ENCODE peak calls at places on chromosomes 16 and 17, in five cellular contexts. E is neural progenitor cell, Y is GM23338, U is PC-3, D is GM23248. J is an unnamed sample.

GRCh38 chr16:27217256-27217655 is 13.9 kb downstream of the KDM8 start:
- DNase-seq in E (peak), Y (peak), U (no peak), D (peak), J (no peak)

GRCh38 chr17:10073026-10073425 is 125.4 kb downstream of the GAS7 start:
- DNase-seq in E (no peak), Y (no peak), U (no peak), D (no peak), J (no peak)

GRCh38 chr16:67055712-67056487 is 27.0 kb downstream of the CBFB start:
- DNase-seq in E (no peak), Y (no peak), U (peak), D (peak), J (no peak)

GRCh38 chr17:17831208-17832039 is 5.4 kb downstream of the SREBF1 start:
- DNase-seq in E (no peak), Y (no peak), U (no peak), D (peak), J (no peak)

GRCh38 chr16:47504599-47504998 is 43.5 kb downstream of the PHKB start:
- DNase-seq in E (no peak), Y (no peak), U (no peak), D (no peak), J (no peak)

GRCh38 chr17:78472035-78472905 is 93.8 kb downstream of the PGS1 start:
- DNase-seq in E (no peak), Y (no peak), U (no peak), D (no peak), J (peak)

GRCh38 chr17:35376245-35376644 is 2.8 kb upstream of the SLFN11 start:
- DNase-seq in E (no peak), Y (no peak), U (peak), D (peak), J (no peak)

GRCh38 chr17:82972836-82973372 is 106.5 kb upstream of the METRNL start:
- DNase-seq in E (no peak), Y (no peak), U (no peak), D (no peak), J (no peak)

GRCh38 chr16:1709356-1709755 is 3.4 kb downstream of the MAPK8IP3 start:
- DNase-seq in E (no peak), Y (no peak), U (no peak), D (no peak), J (no peak)

GRCh38 chr16:17970816-17971291 is 365.7 kb downstream of the NPIPA8 start:
- DNase-seq in E (no peak), Y (peak), U (no peak), D (peak), J (no peak)

GRCh38 chr16:26542198-26542597 is 524.5 kb upstream of the C16orf82 start:
- DNase-seq in E (no peak), Y (no peak), U (no peak), D (no peak), J (no peak)

GRCh38 chr17:6843241-6843890 is 11.8 kb upstream of the TEKT1 start:
- DNase-seq in E (peak), Y (peak), U (peak), D (peak), J (peak)

GRCh38 chr17:59373879-59374495 is 42.5 kb downstream of the YPEL2 start:
- DNase-seq in E (no peak), Y (no peak), U (no peak), D (peak), J (no peak)

GRCh38 chr16:67241008-67241900 is 6.0 kb downstream of the FHOD1 start:
- DNase-seq in E (no peak), Y (peak), U (peak), D (peak), J (no peak)

GRCh38 chr16:66947302-66948033 is 12.2 kb downstream of the CES2 start:
- DNase-seq in E (peak), Y (peak), U (peak), D (peak), J (peak)

GRCh38 chr17:15233022-15233805 is 31.9 kb downstream of the PMP22 start:
- DNase-seq in E (peak), Y (peak), U (peak), D (peak), J (no peak)

GRCh38 chr16:78249056-78249455 is 149.6 kb downstream of the WWOX start:
- DNase-seq in E (peak), Y (peak), U (no peak), D (no peak), J (no peak)

GRCh38 chr17:19302791-19303233 is 59.7 kb downstream of the B9D1 start:
- DNase-seq in E (no peak), Y (no peak), U (no peak), D (no peak), J (no peak)

GRCh38 chr17:81994593-81995462 is 17.4 kb downstream of the ASPSCR1 start:
- DNase-seq in E (no peak), Y (no peak), U (no peak), D (no peak), J (no peak)

GRCh38 chr17:46198233-46198632 is 5.0 kb upstream of the KANSL1 start:
- DNase-seq in E (no peak), Y (no peak), U (no peak), D (no peak), J (no peak)

GRCh38 chr16:75238132-75238852 is 13.1 kb downstream of the BCAR1 start:
- DNase-seq in E (peak), Y (no peak), U (no peak), D (peak), J (no peak)

GRCh38 chr17:4960279-4960922 is 7.2 kb downstream of the SPAG7 start:
- DNase-seq in E (no peak), Y (peak), U (no peak), D (no peak), J (no peak)

GRCh38 chr17:43363181-43363925 is 35.4 kb upstream of the ARL4D start:
- DNase-seq in E (no peak), Y (no peak), U (no peak), D (no peak), J (no peak)

GRCh38 chr17:10125761-10126553 is 72.4 kb downstream of the GAS7 start:
- DNase-seq in E (peak), Y (no peak), U (no peak), D (peak), J (no peak)

GRCh38 chr17:38922538-38923291 is 2.7 kb upstream of the LASP1NB start:
- DNase-seq in E (peak), Y (peak), U (peak), D (peak), J (no peak)

GRCh38 chr17:36829676-36830075 is 107.6 kb upstream of the LHX1 start:
- DNase-seq in E (no peak), Y (no peak), U (no peak), D (no peak), J (no peak)
- TF ChIP-seq EZH2phosphoT487 in E (no peak), Y (no peak), U (no peak), D (no peak), J (no peak)

DNA sequence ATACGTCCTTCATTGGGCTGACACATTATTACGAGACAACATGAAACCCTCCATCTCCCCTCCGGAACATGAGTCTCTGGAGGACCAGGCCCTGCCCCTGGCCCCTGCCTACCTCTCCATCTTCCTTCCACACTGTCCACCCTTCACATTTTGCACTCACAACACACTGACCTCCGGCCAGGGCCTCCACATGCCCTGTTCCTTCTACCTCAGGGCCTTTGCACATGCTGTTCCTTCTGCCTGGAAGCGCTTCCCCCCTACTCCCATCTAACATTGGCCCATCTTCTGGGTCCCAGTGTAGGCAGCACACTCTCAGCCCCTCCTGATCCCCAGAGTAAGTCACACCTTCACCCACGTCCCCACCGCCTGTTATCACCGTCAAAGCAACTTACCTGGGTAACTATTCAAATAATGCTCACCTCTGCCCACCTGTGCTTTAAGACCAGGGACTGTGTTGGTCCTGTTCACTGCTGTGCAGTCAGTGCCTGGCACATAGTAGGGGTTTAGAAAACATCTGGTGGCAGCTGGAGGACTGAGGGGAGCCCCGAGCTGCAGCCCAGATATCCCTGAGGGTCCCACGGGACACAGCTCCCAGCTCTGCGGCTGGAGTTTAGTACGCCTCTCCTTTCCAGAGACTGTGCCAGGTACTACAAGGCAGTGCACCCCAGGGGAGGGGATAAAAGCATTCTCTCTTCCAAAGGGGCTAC is 27.2 kb downstream of the RPH3AL start:
- DNase-seq in E (no peak), Y (no peak), U (no peak), D (no peak), J (no peak)
- TF ChIP-seq EZH2 in E (no peak), Y (no peak), U (no peak), D (no peak), J (no peak)

GRCh38 chr16:88988980-88989791 is 12.2 kb upstream of the CBFA2T3 start:
- DNase-seq in E (no peak), Y (no peak), U (no peak), D (no peak), J (no peak)
- TF ChIP-seq EZH2phosphoT487 in E (no peak), Y (no peak), U (no peak), D (no peak), J (no peak)

DNA sequence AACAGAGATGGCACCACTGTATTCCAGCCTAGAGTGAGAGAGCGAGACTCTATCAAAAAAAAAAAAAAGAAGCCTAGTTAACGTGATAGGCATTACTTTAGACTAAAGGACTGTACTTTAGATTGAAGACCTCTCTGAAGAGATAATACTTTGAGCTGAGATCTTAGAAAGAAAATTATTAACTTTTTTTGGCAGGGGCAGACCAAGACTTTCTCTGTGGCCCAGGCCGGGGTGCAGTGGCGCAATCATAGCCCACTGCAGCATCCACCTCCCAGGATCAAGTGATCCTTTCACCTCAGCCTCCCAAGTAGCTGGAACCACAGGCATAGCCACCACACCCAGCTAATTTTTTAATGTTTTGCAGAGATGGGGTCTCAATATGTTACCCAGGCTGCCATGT is 75.7 kb upstream of the TNRC6A start:
- DNase-seq in E (no peak), Y (no peak), U (no peak), D (no peak), J (no peak)
- TF ChIP-seq EZH2 in E (no peak), Y (no peak), U (no peak), D (no peak), J (no peak)

GRCh38 chr16:30490210-30490609 is 17.7 kb downstream of the ITGAL start:
- DNase-seq in E (peak), Y (no peak), U (no peak), D (no peak), J (no peak)

GRCh38 chr16:30491229-30491628 is 18.7 kb downstream of the ITGAL start:
- DNase-seq in E (no peak), Y (no peak), U (no peak), D (no peak), J (no peak)

GRCh38 chr16:30491744-30492308 is 19.3 kb downstream of the ITGAL start:
- DNase-seq in E (no peak), Y (no peak), U (peak), D (peak), J (no peak)

GRCh38 chr16:30494028-30494427 is 21.5 kb downstream of the ITGAL start:
- DNase-seq in E (no peak), Y (no peak), U (no peak), D (no peak), J (no peak)

DNA sequence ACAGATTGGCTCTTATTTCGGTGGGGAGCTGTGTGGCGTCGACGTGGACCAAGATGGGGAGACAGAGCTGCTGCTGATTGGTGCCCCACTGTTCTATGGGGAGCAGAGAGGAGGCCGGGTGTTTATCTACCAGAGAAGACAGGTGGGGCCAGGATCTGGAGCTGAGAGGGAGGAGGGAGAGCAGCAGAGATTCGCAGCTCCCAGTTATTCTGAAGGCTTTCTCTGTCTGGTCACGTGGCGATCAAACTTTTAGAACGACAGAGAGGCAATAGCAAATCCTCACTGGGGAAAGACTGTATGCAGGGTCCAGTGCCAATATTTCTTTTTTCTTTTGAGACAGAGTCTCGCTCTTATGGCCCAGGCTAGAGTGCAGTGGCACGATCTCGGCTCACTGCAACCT is 22.2 kb downstream of the ITGAL start:
- DNase-seq in E (no peak), Y (peak), U (no peak), D (no peak), J (no peak)
- TF ChIP-seq EZH2phosphoT487 in E (no peak), Y (no peak), U (no peak), D (no peak), J (no peak)

DNA sequence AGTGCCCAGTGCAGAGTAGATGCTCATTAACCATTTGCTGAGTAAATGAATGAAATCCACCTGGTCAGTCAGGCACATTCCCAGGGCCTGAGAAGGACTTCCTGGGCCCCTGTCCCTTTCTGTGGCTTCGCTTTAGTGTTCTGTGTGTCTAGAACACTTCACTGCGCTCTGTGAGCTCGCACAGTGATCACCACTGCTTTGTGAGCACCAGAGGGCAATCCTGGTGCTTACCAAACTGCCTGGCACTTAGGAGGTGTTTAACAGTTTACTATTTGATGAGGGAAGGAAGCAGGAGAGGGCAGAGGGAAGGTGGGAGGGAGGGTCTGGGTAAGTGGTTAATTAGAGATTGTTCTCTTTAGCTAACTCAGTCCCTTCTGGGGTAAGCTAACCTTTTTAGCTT is 26.2 kb downstream of the SALL1 start:
- DNase-seq in E (no peak), Y (no peak), U (no peak), D (no peak), J (no peak)
- TF ChIP-seq EZH2 in E (no peak), Y (no peak), U (no peak), D (no peak), J (no peak)

GRCh38 chr16:85330694-85331188 is 218.5 kb upstream of the CIBAR2 start:
- DNase-seq in E (peak), Y (peak), U (peak), D (peak), J (peak)
- TF ChIP-seq EZH2phosphoT487 in E (no peak), Y (no peak), U (no peak), D (no peak), J (no peak)

GRCh38 chr16:89200124-89200849 is at the start of gene SLC22A31:
- DNase-seq in E (peak), Y (peak), U (no peak), D (peak), J (no peak)

GRCh38 chr16:89202422-89203215 is 2.3 kb upstream of the SLC22A31 start:
- DNase-seq in E (peak), Y (peak), U (no peak), D (no peak), J (no peak)

GRCh38 chr16:89199241-89200123 is 855 bp downstream of the SLC22A31 start:
- DNase-seq in E (no peak), Y (no peak), U (no peak), D (no peak), J (no peak)

GRCh38 chr16:89201467-89202377 is 1.4 kb upstream of the SLC22A31 start:
- DNase-seq in E (peak), Y (peak), U (peak), D (peak), J (no peak)

GRCh38 chr16:89200850-89201466 is 621 bp upstream of the SLC22A31 start:
- DNase-seq in E (peak), Y (peak), U (no peak), D (no peak), J (no peak)
- TF ChIP-seq EZH2 in E (peak), Y (peak), U (no peak), D (peak), J (no peak)

DNA sequence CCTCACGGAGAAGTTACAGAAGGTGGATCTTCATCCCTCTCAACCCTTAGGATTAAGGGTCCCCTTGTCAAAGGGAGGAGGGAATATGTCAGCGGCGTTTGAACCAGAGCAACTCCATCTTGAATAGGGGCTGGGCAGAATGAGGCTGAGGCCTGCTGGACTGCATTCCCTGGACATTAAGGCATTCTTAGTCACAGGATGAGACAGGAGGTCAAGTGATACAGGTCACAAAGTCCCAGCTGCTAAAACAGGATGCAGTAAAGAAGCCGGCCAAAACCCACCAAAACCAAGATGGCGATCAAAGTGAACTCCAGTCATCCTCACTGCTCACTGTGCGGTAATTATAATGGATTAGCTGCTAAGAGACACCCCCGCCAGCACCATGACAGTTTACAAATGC is 36.7 kb downstream of the RBFOX3 start:
- DNase-seq in E (no peak), Y (no peak), U (peak), D (no peak), J (no peak)
- TF ChIP-seq EZH2phosphoT487 in E (no peak), Y (no peak), U (no peak), D (no peak), J (no peak)

J was measured in MM.1S.